ENCODE peak calls at places on chromosomes 6 and 20, in nine cellular contexts. G, H, U, L, W, Y, D, I and N are unnamed samples.

GRCh38 chr6:134435814-134436280 is 117.9 kb upstream of the SGK1 start:
- DNase-seq in G (no peak), H (no peak), U (no peak), L (no peak), W (no peak), Y (no peak), D (no peak), I (no peak), N (no peak)

GRCh38 chr6:79543886-79544285 is 6.7 kb upstream of the LCA5 start:
- DNase-seq in G (no peak), H (no peak), U (no peak), L (no peak), W (no peak), Y (no peak), D (no peak), I (no peak), N (no peak)

GRCh38 chr6:148140772-148141557 is 201.7 kb upstream of the SASH1 start:
- DNase-seq in G (no peak), H (no peak), U (no peak), L (no peak), W (no peak), Y (no peak), D (no peak), I (no peak), N (no peak)

GRCh38 chr6:167150815-167151557 is 6.8 kb downstream of the GPR31 start:
- DNase-seq in G (no peak), H (no peak), U (no peak), L (no peak), W (no peak), Y (no peak), D (no peak), I (no peak), N (no peak)

GRCh38 chr20:38446441-38447209 is 11.5 kb upstream of the SNHG17 start:
- DNase-seq in G (peak; percentile 83), H (peak; percentile 93), U (peak; percentile 95), L (peak; percentile 85), W (peak; percentile 79), Y (peak; percentile 89), D (peak; percentile 97), I (peak; percentile 89), N (peak; percentile 95)

GRCh38 chr20:49277786-49278035 is 146 bp downstream of the ZNFX1 start:
- DNase-seq in G (no peak), H (no peak), U (no peak), L (no peak), W (no peak), Y (no peak), D (no peak), I (no peak), N (no peak)

GRCh38 chr6:4370066-4370465 is 234.7 kb upstream of the ECI2 start:
- DNase-seq in G (no peak), H (no peak), U (no peak), L (no peak), W (no peak), Y (peak; percentile 13), D (no peak), I (no peak), N (no peak)

GRCh38 chr20:38842558-38842981 is 37.1 kb downstream of the PPP1R16B start:
- DNase-seq in G (no peak), H (no peak), U (no peak), L (no peak), W (no peak), Y (no peak), D (no peak), I (no peak), N (peak; percentile 57)

GRCh38 chr6:157770946-157771345 is 52.1 kb upstream of the SNX9 start:
- DNase-seq in G (no peak), H (no peak), U (no peak), L (no peak), W (no peak), Y (no peak), D (no peak), I (no peak), N (no peak)

GRCh38 chr20:24109537-24109936 is 121.0 kb upstream of the GGTLC1 start:
- DNase-seq in G (no peak), H (no peak), U (no peak), L (no peak), W (no peak), Y (no peak), D (no peak), I (no peak), N (no peak)

GRCh38 chr6:42028234-42029061 is 21.9 kb upstream of the TAF8 start:
- DNase-seq in G (no peak), H (no peak), U (peak; percentile 54), L (no peak), W (no peak), Y (no peak), D (no peak), I (no peak), N (no peak)

GRCh38 chr6:28683945-28684538 is 158.4 kb downstream of the GPX5 start:
- DNase-seq in G (peak; percentile 35), H (no peak), U (peak; percentile 34), L (no peak), W (no peak), Y (peak; percentile 60), D (peak; percentile 69), I (peak; percentile 57), N (no peak)

GRCh38 chr20:16701296-16701695 is 28.5 kb upstream of the SNRPB2 start:
- DNase-seq in G (no peak), H (no peak), U (no peak), L (no peak), W (no peak), Y (peak; percentile 2), D (peak; percentile 18), I (no peak), N (peak; percentile 5)

GRCh38 chr6:107489636-107490567 is at the start of gene SOBP:
- DNase-seq in G (peak; percentile 67), H (peak; percentile 26), U (peak; percentile 76), L (peak; percentile 62), W (peak; percentile 30), Y (no peak), D (peak; percentile 91), I (peak; percentile 86), N (peak; percentile 5)

GRCh38 chr6:117568247-117568646 is 34.1 kb downstream of the GOPC start:
- DNase-seq in G (no peak), H (no peak), U (no peak), L (no peak), W (no peak), Y (no peak), D (no peak), I (no peak), N (no peak)

GRCh38 chr20:34710861-34711574 is 6.9 kb downstream of the TP53INP2 start:
- DNase-seq in G (no peak), H (no peak), U (no peak), L (no peak), W (no peak), Y (no peak), D (no peak), I (no peak), N (no peak)

GRCh38 chr6:113481441-113481840 is 375.7 kb upstream of the MARCKS start:
- DNase-seq in G (no peak), H (no peak), U (no peak), L (no peak), W (no peak), Y (no peak), D (no peak), I (no peak), N (no peak)

GRCh38 chr6:148272084-148272483 is 70.6 kb upstream of the SASH1 start:
- DNase-seq in G (no peak), H (no peak), U (no peak), L (no peak), W (no peak), Y (no peak), D (no peak), I (no peak), N (no peak)

GRCh38 chr20:20213722-20214121 is 154.2 kb upstream of the INSM1 start:
- DNase-seq in G (no peak), H (no peak), U (no peak), L (no peak), W (no peak), Y (no peak), D (no peak), I (peak; percentile 29), N (no peak)

GRCh38 chr6:25962368-25963127 is at the start of gene TRIM38:
- DNase-seq in G (no peak), H (peak; percentile 65), U (peak; percentile 75), L (no peak), W (peak; percentile 63), Y (peak; percentile 54), D (no peak), I (peak; percentile 34), N (peak; percentile 50)

GRCh38 chr20:10239954-10240353 is 21.3 kb downstream of the SNAP25 start:
- DNase-seq in G (no peak), H (peak; percentile 25), U (no peak), L (no peak), W (no peak), Y (no peak), D (no peak), I (peak; percentile 39), N (no peak)

GRCh38 chr20:25011261-25011660 is 18.7 kb upstream of the APMAP start:
- DNase-seq in G (no peak), H (peak; percentile 9), U (no peak), L (no peak), W (no peak), Y (no peak), D (no peak), I (no peak), N (no peak)

GRCh38 chr20:62918137-62918536 is 8.2 kb downstream of the DIDO1 start:
- DNase-seq in G (no peak), H (no peak), U (no peak), L (no peak), W (no peak), Y (no peak), D (no peak), I (no peak), N (peak; percentile 25)

GRCh38 chr20:5122861-5123260 is 3.1 kb upstream of the PCNA start:
- DNase-seq in G (no peak), H (no peak), U (no peak), L (no peak), W (no peak), Y (no peak), D (no peak), I (no peak), N (no peak)